ENCODE peak calls at places on chromosomes 5 and 9, in five cellular contexts. L is A549, I is K562, V is HepG2, H is GM12878. R is an unnamed sample.

GRCh38 chr5:112121268-112121667 is 297.8 kb downstream of the EPB41L4A start:
- DNase-seq in L (no peak), I (no peak), V (no peak), H (no peak), R (no peak)

GRCh38 chr9:6055213-6055612 is 39.8 kb upstream of the RANBP6 start:
- DNase-seq in L (peak; percentile 49), I (peak; percentile 41), V (peak; percentile 66), H (peak; percentile 58), R (no peak)

GRCh38 chr5:34026089-34026761 is 16.8 kb downstream of the C1QTNF3 start:
- DNase-seq in L (no peak), I (no peak), V (no peak), H (no peak), R (no peak)

GRCh38 chr9:83554278-83554677 is 16.1 kb upstream of the FRMD3 start:
- DNase-seq in L (no peak), I (no peak), V (no peak), H (no peak), R (no peak)

GRCh38 chr5:66848749-66849641 is 252.8 kb downstream of the MAST4 start:
- DNase-seq in L (no peak), I (no peak), V (no peak), H (no peak), R (no peak)

GRCh38 chr9:109950710-109951443 is 170.9 kb downstream of the PALM2AKAP2 start:
- DNase-seq in L (no peak), I (no peak), V (peak; percentile 5), H (no peak), R (no peak)

GRCh38 chr9:26723486-26723885 is 169.1 kb downstream of the CAAP1 start:
- DNase-seq in L (peak; percentile 44), I (no peak), V (peak; percentile 20), H (no peak), R (peak; percentile 56)

GRCh38 chr5:113190347-113190746 is 213.7 kb downstream of the DCP2 start:
- DNase-seq in L (no peak), I (no peak), V (no peak), H (no peak), R (no peak)

GRCh38 chr5:17203329-17204132 is 13.9 kb upstream of the BASP1 start:
- DNase-seq in L (peak; percentile 72), I (peak; percentile 43), V (peak; percentile 41), H (no peak), R (no peak)

GRCh38 chr5:1915316-1915715 is 32.6 kb upstream of the IRX4 start:
- DNase-seq in L (no peak), I (no peak), V (no peak), H (no peak), R (no peak)

GRCh38 chr9:86487222-86487841 is 133.1 kb upstream of the TUT7 start:
- DNase-seq in L (peak; percentile 44), I (peak; percentile 6), V (peak; percentile 23), H (no peak), R (no peak)

GRCh38 chr5:142118421-142118686 is 9.8 kb downstream of the NDFIP1 start:
- DNase-seq in L (no peak), I (no peak), V (no peak), H (no peak), R (no peak)

GRCh38 chr5:16152601-16153568 is 26.7 kb downstream of the MARCHF11 start:
- DNase-seq in L (no peak), I (no peak), V (no peak), H (no peak), R (no peak)

GRCh38 chr5:127028822-127029457 is 1.4 kb downstream of the MARCHF3 start:
- DNase-seq in L (no peak), I (no peak), V (peak; percentile 68), H (no peak), R (no peak)

GRCh38 chr5:131164161-131164930 is 710 bp downstream of the HINT1 start:
- DNase-seq in L (peak; percentile 71), I (peak; percentile 69), V (peak; percentile 46), H (no peak), R (peak; percentile 77)

GRCh38 chr9:87954230-87954629 is 20.1 kb downstream of the CDK20 start:
- DNase-seq in L (no peak), I (no peak), V (no peak), H (no peak), R (no peak)

GRCh38 chr9:546797-547223 is 294.7 kb upstream of the DMRT1 start:
- DNase-seq in L (no peak), I (no peak), V (peak; percentile 16), H (no peak), R (no peak)

GRCh38 chr5:180173198-180173544 is 35.8 kb downstream of the RASGEF1C start:
- DNase-seq in L (no peak), I (no peak), V (no peak), H (no peak), R (no peak)

GRCh38 chr5:180176191-180176590 is 32.8 kb downstream of the RASGEF1C start:
- DNase-seq in L (no peak), I (no peak), V (no peak), H (no peak), R (no peak)

GRCh38 chr5:180173875-180174586 is 35.0 kb downstream of the RASGEF1C start:
- DNase-seq in L (no peak), I (no peak), V (no peak), H (no peak), R (no peak)

GRCh38 chr5:180174587-180174972 is 34.4 kb downstream of the RASGEF1C start:
- DNase-seq in L (no peak), I (no peak), V (no peak), H (no peak), R (no peak)

DNA sequence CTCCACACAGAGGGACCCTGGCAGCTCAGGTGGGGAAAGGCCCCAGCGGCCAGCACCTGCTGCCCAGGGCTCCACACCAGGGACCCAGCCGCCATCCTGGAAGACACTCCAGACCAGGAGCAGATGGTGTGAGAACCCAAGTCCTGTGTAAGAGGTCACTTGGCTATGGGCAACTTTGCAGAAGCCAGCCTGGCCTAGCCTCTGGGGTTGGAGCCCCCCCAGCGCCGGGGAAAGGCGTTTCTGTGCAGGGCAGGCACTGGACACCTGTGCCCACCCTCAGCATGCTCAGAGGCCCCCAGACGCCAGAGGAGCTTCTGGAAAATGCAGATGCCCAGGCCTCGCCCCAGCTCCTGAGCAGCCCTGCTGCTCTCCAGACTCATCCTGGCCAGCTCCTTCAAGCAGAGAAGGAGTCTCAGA is 34.0 kb downstream of the RASGEF1C start:
- DNase-seq in L (no peak), I (no peak), V (no peak), H (no peak), R (no peak)
- TF ChIP-seq CHD2 in L (no peak), I (no peak), V (no peak), H (no peak), R (no peak)

GRCh38 chr5:138282918-138283742 is 8.7 kb upstream of the GFRA3 start:
- DNase-seq in L (peak; percentile 44), I (peak; percentile 58), V (peak; percentile 68), H (no peak), R (no peak)
- TF ChIP-seq CTCF in L (peak; percentile 61), I (peak; percentile 82), V (peak; percentile 86), H (peak; percentile 44), R (peak; percentile 78)

DNA sequence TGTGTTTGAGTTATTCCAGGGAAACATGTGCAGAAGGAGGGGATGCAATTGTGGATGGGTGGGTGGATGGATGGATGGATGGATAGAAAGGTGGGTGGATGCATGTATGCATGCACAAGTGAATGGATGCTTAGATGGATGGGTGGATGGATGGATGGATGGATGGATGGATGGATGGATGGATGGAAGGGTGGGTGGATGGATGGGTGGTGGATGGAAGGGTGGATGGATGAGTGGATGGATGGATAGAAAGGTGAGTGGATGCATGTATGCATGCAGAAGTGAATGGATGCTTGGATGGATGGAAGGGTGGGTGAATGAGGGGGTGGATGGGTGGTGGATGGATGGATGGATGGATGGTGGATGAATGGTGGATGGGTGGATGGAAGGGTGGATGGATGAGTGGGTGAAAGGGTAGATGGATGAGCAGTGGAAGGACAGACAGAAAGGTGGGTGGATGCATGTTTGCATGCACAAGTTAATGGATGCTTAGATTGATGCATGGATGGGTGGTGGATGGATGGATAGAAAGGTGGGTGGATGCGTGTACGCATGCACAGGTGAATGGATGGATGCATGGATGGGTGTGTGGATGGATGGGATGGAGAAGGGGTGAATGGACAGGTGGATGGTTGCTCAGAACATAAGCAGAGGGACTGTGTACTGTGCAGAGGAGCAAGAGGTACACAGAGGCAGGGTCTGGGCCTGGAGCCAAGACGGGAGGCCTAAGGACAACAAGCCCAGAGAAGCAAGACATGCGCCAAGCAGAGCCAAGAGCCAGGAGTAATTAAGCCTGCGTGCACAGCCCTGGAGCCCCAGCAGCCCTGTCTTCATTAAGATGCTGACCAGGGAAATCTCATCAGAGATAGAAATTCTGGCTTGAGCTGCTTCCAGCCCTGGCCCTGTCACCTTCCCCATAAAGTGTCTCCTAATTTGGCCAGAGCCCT is 84.6 kb upstream of the PPP1R26 start:
- DNase-seq in L (no peak), I (no peak), V (no peak), H (no peak), R (no peak)
- TF ChIP-seq CHD2 in L (no peak), I (no peak), V (no peak), H (no peak), R (no peak)

GRCh38 chr5:78760411-78761169 is 112.0 kb upstream of the LHFPL2 start:
- DNase-seq in L (no peak), I (no peak), V (peak; percentile 9), H (no peak), R (no peak)
- TF ChIP-seq CTCF in L (no peak), I (peak; percentile 41), V (no peak), H (peak; percentile 49), R (peak; percentile 27)

GRCh38 chr9:124759327-124759726 is 11.8 kb downstream of the NR6A1 start:
- DNase-seq in L (no peak), I (no peak), V (no peak), H (no peak), R (no peak)
- TF ChIP-seq CHD2 in L (no peak), I (no peak), V (no peak), H (no peak), R (no peak)

GRCh38 chr9:97781902-97782301 is 71.1 kb upstream of the FOXE1 start:
- DNase-seq in L (no peak), I (no peak), V (no peak), H (no peak), R (no peak)
- TF ChIP-seq CTCF in L (no peak), I (no peak), V (peak; percentile 48), H (no peak), R (peak; percentile 20)

GRCh38 chr9:81086421-81086820 is 602.9 kb downstream of the TLE1 start:
- DNase-seq in L (no peak), I (no peak), V (no peak), H (no peak), R (no peak)

GRCh38 chr9:81096667-81097066 is 592.7 kb downstream of the TLE1 start:
- DNase-seq in L (no peak), I (no peak), V (no peak), H (no peak), R (no peak)

GRCh38 chr9:81097167-81097566 is 592.2 kb downstream of the TLE1 start:
- DNase-seq in L (no peak), I (no peak), V (no peak), H (no peak), R (no peak)

GRCh38 chr9:81092057-81092456 is 597.3 kb downstream of the TLE1 start:
- DNase-seq in L (no peak), I (no peak), V (no peak), H (no peak), R (no peak)
- TF ChIP-seq CHD2 in L (no peak), I (no peak), V (no peak), H (no peak), R (no peak)

DNA sequence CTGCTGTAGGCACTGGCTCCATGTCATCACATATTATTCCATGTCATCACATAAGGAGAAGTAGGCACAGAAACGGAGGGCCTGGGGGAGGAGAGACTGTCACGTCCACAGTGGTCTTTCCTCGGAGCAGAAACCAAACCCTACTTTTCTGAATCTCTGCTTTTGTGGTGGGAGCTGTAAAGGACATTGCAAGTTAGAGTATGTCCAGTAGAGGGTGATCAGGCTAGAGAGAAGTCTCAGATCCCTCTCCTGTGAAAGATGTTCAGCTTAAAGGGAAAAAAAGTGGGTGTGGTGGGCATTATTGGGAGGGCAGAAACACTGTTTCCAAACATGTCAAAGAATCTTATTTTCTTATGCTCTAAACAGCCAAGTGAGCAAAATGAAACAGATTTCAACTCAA is 19.4 kb upstream of the FBP2 start:
- DNase-seq in L (no peak), I (no peak), V (no peak), H (no peak), R (no peak)
- TF ChIP-seq CTCF in L (no peak), I (peak; percentile 26), V (peak; percentile 12), H (no peak), R (peak; percentile 18)

R was measured in H1.